ENCODE peak calls at places on chromosomes 13 and 19, in four cellular contexts. One of them, this sample, is unnamed.

GRCh38 chr19:9808855-9809646 is 9.8 kb downstream of the FBXL12 start:
- DNase-seq in K562: no peak
- DNase-seq in GM12878: no peak
- DNase-seq in HepG2: no peak
- DNase-seq in this sample: no peak

GRCh38 chr13:33252103-33252502 is 33.5 kb downstream of the STARD13 start:
- DNase-seq in K562: no peak
- DNase-seq in GM12878: no peak
- DNase-seq in HepG2: no peak
- DNase-seq in this sample: no peak

GRCh38 chr13:110914293-110915056 is 394 bp downstream of the ANKRD10 start:
- DNase-seq in K562: peak; percentile 66
- DNase-seq in GM12878: no peak
- DNase-seq in HepG2: peak; percentile 58
- DNase-seq in this sample: no peak

GRCh38 chr13:99590519-99591011 is 89.3 kb downstream of the TM9SF2 start:
- DNase-seq in K562: no peak
- DNase-seq in GM12878: no peak
- DNase-seq in HepG2: no peak
- DNase-seq in this sample: no peak

GRCh38 chr19:11735375-11735774 is 3.4 kb downstream of the ZNF823 start:
- DNase-seq in K562: no peak
- DNase-seq in GM12878: no peak
- DNase-seq in HepG2: no peak
- DNase-seq in this sample: no peak

GRCh38 chr13:42747399-42747873 is 33.9 kb upstream of the FAM216B start:
- DNase-seq in K562: no peak
- DNase-seq in GM12878: no peak
- DNase-seq in HepG2: no peak
- DNase-seq in this sample: no peak

GRCh38 chr13:112824429-112824828 is 134.6 kb downstream of the ATP11A start:
- DNase-seq in K562: no peak
- DNase-seq in GM12878: no peak
- DNase-seq in HepG2: no peak
- DNase-seq in this sample: no peak

GRCh38 chr13:111064661-111065060 is 50.4 kb upstream of the ARHGEF7 start:
- DNase-seq in K562: no peak
- DNase-seq in GM12878: no peak
- DNase-seq in HepG2: no peak
- DNase-seq in this sample: no peak

GRCh38 chr19:13817018-13817614 is 21.9 kb downstream of the ZSWIM4 start:
- DNase-seq in K562: peak; percentile 90
- DNase-seq in GM12878: no peak
- DNase-seq in HepG2: no peak
- DNase-seq in this sample: peak; percentile 98

GRCh38 chr19:15129856-15130580 is 22.8 kb downstream of the SYDE1 start:
- DNase-seq in K562: no peak
- DNase-seq in GM12878: no peak
- DNase-seq in HepG2: no peak
- DNase-seq in this sample: no peak
- TF ChIP-seq CBX5 in K562: no peak
- TF ChIP-seq CBX5 in GM12878: no peak
- TF ChIP-seq CBX5 in HepG2: no peak
- TF ChIP-seq CBX5 in this sample: no peak

GRCh38 chr19:41364546-41365391 is 820 bp upstream of the B9D2 start:
- DNase-seq in K562: no peak
- DNase-seq in GM12878: no peak
- DNase-seq in HepG2: no peak
- DNase-seq in this sample: no peak
- TF ChIP-seq JUND in K562: no peak
- TF ChIP-seq JUND in GM12878: no peak
- TF ChIP-seq JUND in HepG2: no peak
- TF ChIP-seq JUND in this sample: no peak

GRCh38 chr13:40968416-40969000 is 50.6 kb downstream of the ELF1 start:
- DNase-seq in K562: no peak
- DNase-seq in GM12878: no peak
- DNase-seq in HepG2: no peak
- DNase-seq in this sample: no peak
- TF ChIP-seq CBX5 in K562: no peak
- TF ChIP-seq CBX5 in GM12878: no peak
- TF ChIP-seq CBX5 in HepG2: no peak
- TF ChIP-seq CBX5 in this sample: no peak

DNA sequence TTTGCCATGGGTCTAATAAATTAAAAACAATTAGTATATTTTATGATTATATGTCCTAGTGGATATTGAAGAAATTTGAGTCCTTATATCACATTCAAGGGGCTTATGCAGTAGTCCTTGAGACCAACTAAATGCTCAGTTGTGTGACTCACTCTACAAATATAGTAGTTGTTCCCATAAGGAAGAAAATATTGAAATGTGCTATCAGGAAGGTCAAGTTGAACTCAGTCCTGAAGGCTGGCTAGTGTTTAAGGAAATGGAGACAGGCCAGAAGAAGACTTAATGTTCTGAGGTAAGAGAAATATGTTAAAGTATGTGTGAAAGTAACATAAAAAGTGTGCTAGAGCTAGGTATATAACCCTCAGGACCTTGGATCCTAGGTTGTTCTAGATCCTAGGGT is 766.1 kb upstream of the GPC6 start:
- DNase-seq in K562: no peak
- DNase-seq in GM12878: no peak
- DNase-seq in HepG2: no peak
- DNase-seq in this sample: no peak
- TF ChIP-seq JUND in K562: no peak
- TF ChIP-seq JUND in GM12878: no peak
- TF ChIP-seq JUND in HepG2: no peak
- TF ChIP-seq JUND in this sample: no peak

GRCh38 chr13:64756621-64757020 is 2473.5 kb downstream of the PCDH9 start:
- DNase-seq in K562: no peak
- DNase-seq in GM12878: no peak
- DNase-seq in HepG2: no peak
- DNase-seq in this sample: no peak

GRCh38 chr13:64753606-64754005 is 2476.5 kb downstream of the PCDH9 start:
- DNase-seq in K562: no peak
- DNase-seq in GM12878: no peak
- DNase-seq in HepG2: no peak
- DNase-seq in this sample: no peak

GRCh38 chr13:64758520-64758919 is 2471.6 kb downstream of the PCDH9 start:
- DNase-seq in K562: no peak
- DNase-seq in GM12878: no peak
- DNase-seq in HepG2: no peak
- DNase-seq in this sample: no peak

GRCh38 chr13:64755961-64756360 is 2474.2 kb downstream of the PCDH9 start:
- DNase-seq in K562: no peak
- DNase-seq in GM12878: no peak
- DNase-seq in HepG2: no peak
- DNase-seq in this sample: no peak
- TF ChIP-seq CBX5 in K562: no peak
- TF ChIP-seq CBX5 in GM12878: no peak
- TF ChIP-seq CBX5 in HepG2: no peak
- TF ChIP-seq CBX5 in this sample: no peak

GRCh38 chr13:24176351-24177101 is 16.0 kb downstream of the SPATA13 start:
- DNase-seq in K562: no peak
- DNase-seq in GM12878: no peak
- DNase-seq in HepG2: peak; percentile 72
- DNase-seq in this sample: no peak
- TF ChIP-seq JUND in K562: no peak
- TF ChIP-seq JUND in GM12878: no peak
- TF ChIP-seq JUND in HepG2: no peak
- TF ChIP-seq JUND in this sample: no peak

GRCh38 chr19:1065606-1066109 is 1.3 kb upstream of the ARHGAP45 start:
- DNase-seq in K562: no peak
- DNase-seq in GM12878: no peak
- DNase-seq in HepG2: no peak
- DNase-seq in this sample: no peak
- TF ChIP-seq CBX5 in K562: no peak
- TF ChIP-seq CBX5 in GM12878: no peak
- TF ChIP-seq CBX5 in HepG2: no peak
- TF ChIP-seq CBX5 in this sample: no peak

DNA sequence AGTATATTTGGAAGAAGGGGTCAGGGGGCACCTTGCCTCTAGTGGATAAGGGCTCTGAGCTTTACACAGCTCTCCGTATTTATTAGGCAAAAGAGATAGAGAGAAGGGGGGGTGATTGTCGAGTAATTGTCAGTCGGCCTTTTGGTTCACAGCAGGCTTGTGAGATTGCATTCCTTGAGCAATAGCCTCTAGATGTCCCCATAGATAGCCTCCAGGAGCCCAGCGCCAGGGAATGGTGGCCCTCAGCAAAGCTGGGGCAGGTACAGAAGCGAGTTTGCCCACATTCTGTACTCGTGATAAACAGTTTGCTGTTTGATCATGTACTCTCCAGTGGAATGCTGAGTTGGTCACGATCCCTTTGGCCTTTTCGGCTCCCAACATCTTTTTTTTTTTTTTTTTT is 4.6 kb downstream of the ZNF613 start:
- DNase-seq in K562: no peak
- DNase-seq in GM12878: no peak
- DNase-seq in HepG2: no peak
- DNase-seq in this sample: no peak
- TF ChIP-seq JUND in K562: no peak
- TF ChIP-seq JUND in GM12878: no peak
- TF ChIP-seq JUND in HepG2: no peak
- TF ChIP-seq JUND in this sample: no peak

GRCh38 chr19:17245535-17245984 is at the start of gene NR2F6:
- DNase-seq in K562: peak; percentile 85
- DNase-seq in GM12878: no peak
- DNase-seq in HepG2: no peak
- DNase-seq in this sample: no peak
- TF ChIP-seq CBX5 in K562: no peak
- TF ChIP-seq CBX5 in GM12878: no peak
- TF ChIP-seq CBX5 in HepG2: no peak
- TF ChIP-seq CBX5 in this sample: no peak

DNA sequence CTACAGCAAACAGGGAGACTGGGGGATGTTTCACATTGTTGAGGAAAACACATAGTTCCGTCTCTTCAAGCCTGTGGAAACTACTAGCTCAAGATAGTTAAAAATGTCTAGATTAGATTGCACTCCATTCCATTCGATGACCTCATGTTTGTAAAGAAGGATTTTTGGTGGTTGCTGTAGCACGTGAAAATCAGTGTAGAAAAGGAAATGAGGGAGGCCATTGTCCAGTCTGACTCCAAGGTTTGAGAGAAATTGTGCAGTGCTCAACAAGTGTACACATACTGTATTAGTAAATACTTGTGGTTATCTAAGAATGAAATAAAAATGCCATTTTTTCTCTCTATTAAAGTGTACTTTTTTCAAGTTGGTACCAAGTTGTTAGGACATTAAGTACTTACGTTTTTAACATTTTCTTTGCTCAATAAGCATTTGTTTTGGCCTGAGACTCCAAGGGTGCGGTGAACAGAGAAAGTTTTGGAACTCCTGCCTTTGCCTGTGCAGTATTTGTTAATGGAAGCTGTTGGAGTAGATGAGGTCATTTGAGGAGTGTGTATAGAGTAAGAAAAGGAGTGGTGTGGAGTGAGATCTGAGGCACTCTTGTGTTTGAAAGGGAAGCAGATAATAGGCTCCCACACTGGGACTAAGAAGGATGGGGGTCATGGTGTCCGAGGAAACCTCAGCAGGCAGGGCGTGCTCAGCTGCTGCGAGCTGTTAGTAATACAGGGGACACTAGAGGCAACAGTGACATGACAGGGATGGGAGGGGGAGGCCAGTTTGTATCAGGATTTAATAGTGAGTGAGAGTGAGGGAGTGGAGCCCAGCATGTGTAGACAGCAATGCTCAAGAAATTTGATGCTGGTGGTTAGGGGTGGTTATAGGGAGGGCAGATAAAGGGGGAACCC is 4.4 kb downstream of the WASF3 start:
- DNase-seq in K562: no peak
- DNase-seq in GM12878: no peak
- DNase-seq in HepG2: peak; percentile 35
- DNase-seq in this sample: no peak
- TF ChIP-seq JUND in K562: no peak
- TF ChIP-seq JUND in GM12878: no peak
- TF ChIP-seq JUND in HepG2: no peak
- TF ChIP-seq JUND in this sample: no peak

This sample was measured in H1.